ENCODE peak calls at places on chromosome 12, in seven cellular contexts. J is fibroblast of lung; N is uterus; M is aorta; Y is testis; O is H1; W is CD8-positive, alpha-beta memory T cell. Q is an unnamed sample.

GRCh38 chr12:92926549-92926948 is 2.5 kb downstream of the EEA1 start:
- DNase-seq in Y (no peak), W (no peak), M (no peak), N (no peak), J (no peak), O (no peak), Q (no peak)

GRCh38 chr12:24820872-24821271 is 128.0 kb downstream of the BCAT1 start:
- DNase-seq in W (no peak), M (no peak), N (no peak), J (peak; percentile 90), O (no peak), Y (no peak), Q (no peak)

GRCh38 chr12:99810718-99811593 is 163.4 kb downstream of the GARIN6 start:
- DNase-seq in Y (peak; percentile 34), O (no peak), N (no peak), W (no peak), J (peak; percentile 29), M (no peak), Q (no peak)

GRCh38 chr12:110744697-110745264 is 2.1 kb upstream of the PPP1CC start:
- DNase-seq in O (no peak), J (no peak), Y (no peak), M (peak; percentile 33), N (no peak), W (no peak), Q (no peak)

GRCh38 chr12:15208871-15209656 is 12.2 kb downstream of the RERG start:
- DNase-seq in Y (no peak), J (peak; percentile 66), W (no peak), O (no peak), N (no peak), M (no peak), Q (no peak)

GRCh38 chr12:80472912-80473500 is 29.0 kb downstream of the PTPRQ start:
- DNase-seq in W (no peak), J (peak; percentile 78), N (no peak), Y (no peak), M (no peak), O (no peak), Q (no peak)

GRCh38 chr12:92462049-92462448 is 240.7 kb upstream of the PLEKHG7 start:
- DNase-seq in W (no peak), J (peak; percentile 73), M (no peak), Y (no peak), O (no peak), N (no peak), Q (no peak)

GRCh38 chr12:26124491-26125450 is at the start of gene BHLHE41:
- DNase-seq in W (no peak), N (peak; percentile 82), Y (peak; percentile 90), M (peak; percentile 92), O (peak; percentile 77), J (peak; percentile 82), Q (peak; percentile 75)

GRCh38 chr12:14272954-14273910 is 92.2 kb upstream of the ATF7IP start:
- DNase-seq in N (no peak), O (no peak), Y (no peak), W (no peak), J (peak; percentile 46), M (no peak), Q (no peak)

GRCh38 chr12:113120670-113121370 is 14.7 kb downstream of the RASAL1 start:
- DNase-seq in W (no peak), N (no peak), J (no peak), M (no peak), Y (no peak), O (no peak), Q (no peak)

GRCh38 chr12:119683816-119684215 is 15.9 kb downstream of the PRKAB1 start:
- DNase-seq in J (no peak), M (no peak), W (no peak), Y (no peak), O (no peak), N (no peak), Q (no peak)

GRCh38 chr12:50505945-50506344 is 1.2 kb downstream of the DIP2B start:
- DNase-seq in J (peak; percentile 10), N (no peak), O (no peak), Y (peak; percentile 85), W (no peak), M (no peak), Q (no peak)

GRCh38 chr12:115402443-115403170 is 718.6 kb upstream of the TBX3 start:
- DNase-seq in Y (no peak), W (no peak), M (no peak), N (no peak), O (no peak), J (peak; percentile 39), Q (no peak)

GRCh38 chr12:95836185-95836609 is 22.6 kb upstream of the SNRPF start:
- DNase-seq in M (no peak), Y (no peak), J (peak; percentile 86), O (no peak), N (no peak), W (no peak), Q (no peak)

GRCh38 chr12:104459556-104459909 is 2.8 kb downstream of the CHST11 start:
- DNase-seq in N (no peak), Y (no peak), J (no peak), O (no peak), M (no peak), W (no peak), Q (no peak)

GRCh38 chr12:104462325-104462724 is 5.6 kb downstream of the CHST11 start:
- DNase-seq in O (no peak), W (no peak), Y (no peak), N (no peak), J (no peak), M (no peak), Q (no peak)

GRCh38 chr12:104460041-104460757 is 3.5 kb downstream of the CHST11 start:
- DNase-seq in O (no peak), W (no peak), Y (no peak), J (no peak), M (no peak), N (no peak), Q (no peak)

GRCh38 chr12:104462931-104463339 is 6.2 kb downstream of the CHST11 start:
- DNase-seq in W (no peak), J (no peak), M (no peak), O (no peak), Y (no peak), N (no peak), Q (no peak)

GRCh38 chr12:104460973-104461693 is 4.4 kb downstream of the CHST11 start:
- DNase-seq in Y (no peak), M (no peak), W (no peak), J (peak; percentile 18), O (no peak), N (no peak), Q (no peak)
- H3K4me1 ChIP-seq in Y (peaks cover 5% of the 10 kb centered on the region), M (no peaks in the 10 kb centered on the region), W (peaks cover 66% of the 10 kb centered on the region), J (peaks cover 5% of the 10 kb centered on the region), O (peaks cover 7% of the 10 kb centered on the region), N (no peaks in the 10 kb centered on the region), Q (peaks cover 76% of the 10 kb centered on the region)

GRCh38 chr12:6336079-6336858 is 5.6 kb downstream of the TNFRSF1A start:
- DNase-seq in J (peak; percentile 100), Y (peak; percentile 92), W (peak; percentile 47), N (peak; percentile 96), M (peak; percentile 97), O (peak; percentile 89), Q (peak; percentile 95)

GRCh38 chr12:6333566-6333965 is 8.3 kb downstream of the TNFRSF1A start:
- DNase-seq in O (no peak), N (no peak), M (no peak), Y (no peak), W (no peak), J (peak; percentile 96), Q (no peak)

GRCh38 chr12:6334359-6334758 is 7.5 kb downstream of the TNFRSF1A start:
- DNase-seq in O (no peak), M (no peak), N (no peak), W (no peak), J (no peak), Y (no peak), Q (no peak)

GRCh38 chr12:6335451-6336078 is 6.3 kb downstream of the TNFRSF1A start:
- DNase-seq in N (peak; percentile 77), Y (peak; percentile 82), J (peak; percentile 91), O (peak; percentile 70), W (peak; percentile 77), M (peak; percentile 92), Q (peak; percentile 93)

DNA sequence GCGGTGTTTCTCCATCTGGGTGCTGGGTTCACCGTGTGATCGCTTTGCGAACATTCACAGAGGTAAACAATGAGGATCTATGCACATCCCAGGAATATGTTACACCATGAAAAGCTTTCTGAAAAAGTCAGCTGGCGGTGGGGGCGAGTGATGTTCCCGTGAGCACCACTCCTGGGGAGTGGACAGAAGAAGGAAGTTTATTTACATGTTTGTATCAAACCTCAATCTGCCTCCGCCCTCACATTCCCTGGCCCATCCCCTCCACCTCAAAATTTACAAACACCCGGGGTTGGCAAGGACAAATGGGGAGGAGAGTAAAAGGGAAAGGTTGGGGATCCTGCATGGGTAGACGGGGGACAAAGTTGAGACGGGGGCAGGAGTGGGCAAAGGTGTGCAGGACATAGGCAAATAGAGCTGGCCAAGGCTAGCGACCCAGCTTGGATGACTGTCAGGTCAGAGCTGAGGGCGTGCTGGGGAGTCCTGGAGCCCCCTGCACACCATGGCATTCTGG is 6.9 kb downstream of the TNFRSF1A start:
- DNase-seq in N (peak; percentile 39), W (no peak), Y (peak; percentile 41), O (no peak), M (no peak), J (no peak), Q (no peak)
- H3K27ac ChIP-seq in N (peak overlapping the region; percentile 95), W (peak overlapping the region; percentile 80), Y (peak overlapping the region; percentile 86), O (peak overlapping the region; percentile 88), M (peak overlapping the region; percentile 24), J (peak overlapping the region; percentile 99), Q (peak overlapping the region; percentile 97)

GRCh38 chr12:53971129-53971528 is 1.8 kb upstream of the HOXC11 start:
- DNase-seq in O (no peak), W (no peak), M (no peak), Y (no peak), J (no peak), N (no peak), Q (no peak)
- H3K27me3 ChIP-seq in O (peaks cover 100% of the 10 kb centered on the region), W (peaks cover 98% of the 10 kb centered on the region), M (no peaks in the 10 kb centered on the region), Y (peaks cover 6% of the 10 kb centered on the region), J (peaks cover 90% of the 10 kb centered on the region), N (peaks cover 88% of the 10 kb centered on the region), Q (peaks cover 100% of the 10 kb centered on the region)

GRCh38 chr12:53054112-53054878 is 4.4 kb downstream of the TNS2 start:
- DNase-seq in N (peak; percentile 94), W (peak; percentile 91), M (peak; percentile 97), J (peak; percentile 85), O (peak; percentile 97), Y (peak; percentile 98), Q (peak; percentile 96)

GRCh38 chr12:53055471-53056266 is 5.8 kb downstream of the TNS2 start:
- DNase-seq in N (no peak), M (peak; percentile 69), W (no peak), J (no peak), Y (no peak), O (no peak), Q (no peak)

GRCh38 chr12:53056901-53057300 is 7.0 kb downstream of the TNS2 start:
- DNase-seq in Y (no peak), J (no peak), M (peak; percentile 39), O (no peak), N (no peak), W (no peak), Q (no peak)

GRCh38 chr12:53057816-53058500 is 8.1 kb downstream of the TNS2 start:
- DNase-seq in M (peak; percentile 70), N (no peak), Y (peak; percentile 13), W (no peak), J (no peak), O (no peak), Q (peak; percentile 30)

DNA sequence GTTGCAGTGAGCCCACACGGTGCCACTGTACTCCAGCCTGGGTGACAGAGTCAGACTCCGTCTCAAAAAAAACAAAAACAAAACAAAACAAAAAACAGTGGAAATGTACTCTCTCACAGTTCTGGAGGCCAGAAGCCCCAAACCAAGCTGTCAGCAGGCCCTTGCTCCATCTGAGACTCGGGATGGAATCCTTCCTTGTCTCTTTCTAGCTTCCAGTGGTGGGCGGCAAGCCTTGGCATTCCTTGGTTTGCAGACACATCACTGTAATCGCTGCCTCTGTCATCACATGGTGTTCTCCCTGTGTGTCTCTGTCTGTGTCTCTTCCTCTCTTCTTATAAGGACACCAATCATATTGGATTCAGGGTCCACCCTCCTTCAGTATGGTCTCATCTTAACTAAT is 6.4 kb downstream of the TNS2 start:
- DNase-seq in O (no peak), J (no peak), W (no peak), M (peak; percentile 26), Y (no peak), N (no peak), Q (no peak)
- H3K4me1 ChIP-seq in O (peaks cover 8% of the 10 kb centered on the region), J (peaks cover 32% of the 10 kb centered on the region), W (peaks cover 7% of the 10 kb centered on the region), M (no peaks in the 10 kb centered on the region), Y (peaks cover 43% of the 10 kb centered on the region), N (peaks cover 27% of the 10 kb centered on the region), Q (peaks cover 49% of the 10 kb centered on the region)

Q was measured in left lung.